ENCODE peak calls at places on chromosomes 7 and 10, in six cellular contexts. A is brain microvascular endothelial cell, K is AG10803, Z is neural crest cell, L is right lobe of liver, C is mammary epithelial cell. X is an unnamed sample.
A peak's percentile ranks its signal among the peaks of the same experiment; 100 is the strongest.

GRCh38 chr10:91590142-91590903 is 42.5 kb downstream of the PPP1R3C start:
- DNase-seq in L (no peak), A (peak; percentile 51), K (peak; percentile 99), Z (no peak), C (peak; percentile 39), X (peak; percentile 64)

GRCh38 chr10:13939391-13939790 is 352.6 kb downstream of the PRPF18 start:
- DNase-seq in K (peak; percentile 82), C (no peak), Z (no peak), A (no peak), L (no peak), X (no peak)

GRCh38 chr10:132455441-132455971 is 58.5 kb downstream of the PWWP2B start:
- DNase-seq in A (no peak), C (no peak), Z (no peak), L (no peak), K (no peak), X (no peak)

GRCh38 chr7:50607524-50608125 is 42.4 kb upstream of the DDC start:
- DNase-seq in C (no peak), A (no peak), K (no peak), Z (no peak), L (no peak), X (no peak)

GRCh38 chr10:14391342-14391741 is 60.6 kb upstream of the FRMD4A start:
- DNase-seq in L (no peak), A (no peak), Z (no peak), K (no peak), C (no peak), X (no peak)

GRCh38 chr7:36535866-36536664 is 146.4 kb downstream of the ANLN start:
- DNase-seq in K (no peak), Z (no peak), A (no peak), C (peak; percentile 86), L (no peak), X (peak; percentile 71)

GRCh38 chr7:117809958-117810357 is 63.3 kb downstream of the CTTNBP2 start:
- DNase-seq in K (no peak), L (no peak), Z (no peak), A (no peak), C (no peak), X (no peak)

GRCh38 chr7:112214268-112214667 is 7.8 kb downstream of the ZNF277 start:
- DNase-seq in Z (no peak), C (no peak), L (no peak), K (no peak), A (no peak), X (no peak)

GRCh38 chr7:2521952-2522591 is 2.5 kb downstream of the LFNG start:
- DNase-seq in L (no peak), C (peak; percentile 60), Z (no peak), K (no peak), A (no peak), X (peak; percentile 55)

GRCh38 chr7:5574770-5575269 is 151.2 kb upstream of the TNRC18 start:
- DNase-seq in L (peak; percentile 70), A (no peak), Z (no peak), K (no peak), C (no peak), X (no peak)

GRCh38 chr10:78520737-78521430 is 487.2 kb downstream of the RPS24 start:
- DNase-seq in K (peak; percentile 29), L (no peak), C (peak; percentile 73), A (peak; percentile 12), Z (no peak), X (peak; percentile 60)
- TF ChIP-seq CTCF in K (peak; percentile 53), L (no peak), C (peak; percentile 67), A (peak; percentile 74), Z (peak; percentile 51), X (no peak)

DNA sequence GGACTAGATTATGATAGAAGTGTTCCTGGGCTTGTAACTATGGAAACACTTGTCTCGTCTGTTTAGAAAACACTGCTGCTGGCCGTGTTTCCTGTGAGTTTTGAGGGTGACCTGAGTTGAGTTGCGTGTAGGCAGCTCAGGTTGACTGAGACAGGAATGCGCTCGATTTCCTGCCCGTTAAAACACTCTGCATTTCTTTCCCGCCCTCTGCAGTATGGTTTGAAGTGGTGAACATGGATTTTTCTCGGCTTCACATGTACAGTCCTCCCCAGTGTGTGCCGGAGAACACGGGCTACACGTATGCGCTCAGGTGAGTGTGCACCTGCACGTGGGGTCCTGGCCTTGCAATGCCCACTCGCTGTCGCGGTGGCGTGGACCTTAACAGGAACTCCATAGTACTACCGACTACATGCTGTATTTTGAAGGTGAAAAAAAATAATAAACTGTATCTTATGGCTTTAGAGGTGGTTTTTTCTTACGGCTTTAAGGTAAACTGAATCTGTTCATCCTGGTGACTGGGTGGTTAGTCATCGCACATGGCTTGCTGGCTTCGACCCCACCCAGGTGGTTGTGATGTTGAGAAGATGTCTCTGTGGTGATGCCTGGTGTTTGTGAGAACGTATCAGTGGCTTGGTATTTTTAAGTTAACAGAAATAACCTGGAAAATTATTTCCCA is at the start of gene SUN1:
- DNase-seq in L (peak; percentile 39), K (peak; percentile 79), C (peak; percentile 96), A (peak; percentile 86), Z (no peak), X (peak; percentile 90)
- TF ChIP-seq CTCF in L (no peak), K (no peak), C (peak; percentile 18), A (peak; percentile 11), Z (no peak), X (no peak)

GRCh38 chr7:41255716-41256115 is 447.2 kb downstream of the INHBA start:
- DNase-seq in K (peak; percentile 7), A (no peak), L (no peak), Z (no peak), C (no peak), X (no peak)

GRCh38 chr7:41255113-41255512 is 447.8 kb downstream of the INHBA start:
- DNase-seq in K (no peak), A (no peak), L (no peak), C (no peak), Z (no peak), X (no peak)

GRCh38 chr7:41257660-41258059 is 445.2 kb downstream of the INHBA start:
- DNase-seq in L (no peak), C (no peak), A (no peak), K (no peak), Z (no peak), X (no peak)

GRCh38 chr7:41256186-41256945 is 446.5 kb downstream of the INHBA start:
- DNase-seq in Z (no peak), L (no peak), K (peak; percentile 57), A (no peak), C (peak; percentile 26), X (no peak)

GRCh38 chr7:41261081-41261480 is 441.8 kb downstream of the INHBA start:
- DNase-seq in C (no peak), K (no peak), Z (no peak), A (peak; percentile 11), L (no peak), X (no peak)
- TF ChIP-seq CTCF in C (no peak), K (no peak), Z (no peak), A (no peak), L (no peak), X (no peak)

DNA sequence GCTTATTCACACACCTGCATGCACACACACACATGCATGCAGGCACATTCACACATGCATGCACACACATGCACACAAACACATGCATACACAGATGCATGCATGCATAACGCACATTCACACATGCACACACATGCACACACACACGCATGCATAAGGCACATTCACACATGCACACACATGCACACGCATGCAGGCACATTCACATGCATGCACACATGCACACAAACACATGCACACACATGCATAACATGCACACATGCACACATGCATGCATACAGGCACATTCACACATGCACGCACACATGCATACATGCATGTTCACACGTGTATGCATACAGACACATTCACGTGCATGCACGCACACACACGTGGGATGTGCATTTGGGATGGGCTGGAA is 165.8 kb downstream of the PAXIP1 start:
- DNase-seq in L (no peak), C (no peak), A (no peak), K (no peak), Z (no peak), X (no peak)
- TF ChIP-seq CTCF in L (no peak), C (no peak), A (no peak), K (no peak), Z (no peak), X (no peak)

DNA sequence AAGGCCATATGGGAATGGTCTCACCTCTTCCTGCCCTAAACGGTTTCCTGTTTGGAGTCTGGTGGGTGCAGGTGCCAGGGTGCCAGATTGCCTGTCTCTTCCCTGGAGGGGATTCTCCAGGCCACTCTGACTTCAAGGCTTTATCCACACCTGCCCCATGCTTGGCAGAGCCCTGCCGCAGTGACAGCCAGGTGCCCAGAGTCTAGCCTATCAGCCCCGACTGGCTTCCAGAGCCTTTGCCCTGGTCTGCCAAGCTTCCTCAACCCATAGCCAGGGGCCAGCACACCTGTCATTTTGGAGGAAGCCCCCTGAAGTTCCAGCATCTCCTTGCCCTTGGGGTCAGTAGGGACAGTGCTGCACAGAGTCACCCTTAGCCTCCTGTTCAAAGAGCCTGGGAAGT is 21.6 kb downstream of the TBATA start:
- DNase-seq in C (no peak), A (no peak), K (no peak), L (no peak), Z (no peak), X (no peak)
- TF ChIP-seq CTCF in C (no peak), A (no peak), K (no peak), L (no peak), Z (no peak), X (no peak)